ENCODE peak calls at places on chromosomes 2 and 18, in five cellular contexts. J, R, E, T and Y are unnamed samples.

GRCh38 chr18:66682855-66683322 is 79.0 kb upstream of the CDH19 start:
- DNase-seq in R (no peak), E (no peak), T (no peak), J (no peak), Y (no peak)

GRCh38 chr2:8412586-8412985 is 269.3 kb upstream of the ID2 start:
- DNase-seq in J (no peak), T (peak), E (no peak), R (no peak), Y (no peak)

GRCh38 chr2:128528133-128528532 is 209.5 kb upstream of the HS6ST1 start:
- DNase-seq in E (no peak), J (no peak), T (no peak), R (no peak), Y (no peak)

GRCh38 chr2:20322527-20323300 is 27.9 kb downstream of the PUM2 start:
- DNase-seq in J (no peak), R (no peak), T (no peak), E (no peak), Y (no peak)

GRCh38 chr2:12270876-12271588 is 445.7 kb upstream of the TRIB2 start:
- DNase-seq in T (no peak), E (no peak), J (no peak), R (no peak), Y (no peak)

GRCh38 chr18:62979172-62979571 is 263.8 kb downstream of the PHLPP1 start:
- DNase-seq in R (no peak), T (peak), J (peak), E (no peak), Y (no peak)

GRCh38 chr2:23826771-23827170 is 100.2 kb downstream of the ATAD2B start:
- DNase-seq in R (no peak), J (no peak), E (no peak), T (no peak), Y (no peak)

GRCh38 chr2:29187926-29188325 is 72.7 kb downstream of the CLIP4 start:
- DNase-seq in R (no peak), J (no peak), E (no peak), T (no peak), Y (no peak)

GRCh38 chr2:43233218-43234212 is 7.1 kb upstream of the ZFP36L2 start:
- DNase-seq in J (no peak), E (no peak), T (no peak), R (no peak), Y (no peak)

GRCh38 chr2:223601932-223602676 is at the start of gene SCG2:
- DNase-seq in R (peak), T (peak), J (peak), E (no peak), Y (peak)

GRCh38 chr2:217797661-217798069 is 205.1 kb downstream of the TNS1 start:
- DNase-seq in T (no peak), J (peak), E (peak), R (no peak), Y (peak)

GRCh38 chr18:68406761-68407160 is 308.1 kb downstream of the TMX3 start:
- DNase-seq in R (no peak), J (no peak), E (no peak), T (no peak), Y (no peak)

GRCh38 chr2:190219186-190219585 is 100.4 kb downstream of the HIBCH start:
- DNase-seq in J (no peak), E (no peak), R (no peak), T (no peak), Y (no peak)

GRCh38 chr2:74532222-74532621 is 2.5 kb downstream of the HTRA2 start:
- DNase-seq in R (no peak), E (no peak), T (no peak), J (no peak), Y (no peak)

GRCh38 chr2:225735844-225736243 is 336.3 kb downstream of the NYAP2 start:
- DNase-seq in T (no peak), E (no peak), R (no peak), J (peak), Y (no peak)

GRCh38 chr2:68157402-68158133 is at the start of gene PNO1:
- DNase-seq in J (peak), R (peak), T (peak), E (peak), Y (peak)
- TF ChIP-seq CTCF in J (no peak), R (no peak), T (no peak), E (no peak), Y (peak)

GRCh38 chr2:204795156-204795555 is 249.9 kb downstream of the PARD3B start:
- DNase-seq in J (no peak), T (no peak), R (no peak), E (no peak), Y (no peak)
- TF ChIP-seq CTCF in J (no peak), T (no peak), R (no peak), E (no peak), Y (no peak)

GRCh38 chr2:236533343-236533742 is 36.3 kb upstream of the ACKR3 start:
- DNase-seq in J (no peak), R (no peak), E (no peak), T (no peak), Y (no peak)

GRCh38 chr2:236536727-236537398 is 32.8 kb upstream of the ACKR3 start:
- DNase-seq in R (peak), T (no peak), J (no peak), E (no peak), Y (no peak)

GRCh38 chr2:236535024-236535423 is 34.6 kb upstream of the ACKR3 start:
- DNase-seq in T (no peak), R (no peak), J (peak), E (no peak), Y (no peak)

GRCh38 chr2:236541008-236541562 is 28.5 kb upstream of the ACKR3 start:
- DNase-seq in J (no peak), E (no peak), R (no peak), T (no peak), Y (no peak)

GRCh38 chr2:236538242-236538641 is 31.4 kb upstream of the ACKR3 start:
- DNase-seq in E (no peak), J (no peak), T (no peak), R (no peak), Y (no peak)
- TF ChIP-seq CTCF in E (no peak), J (no peak), T (no peak), R (no peak), Y (no peak)

GRCh38 chr2:160408575-160409291 is 84.9 kb downstream of the RBMS1 start:
- DNase-seq in J (no peak), E (no peak), T (no peak), R (no peak), Y (no peak)
- TF ChIP-seq CTCF in J (no peak), E (no peak), T (no peak), R (no peak), Y (peak)

GRCh38 chr2:79394485-79394859 is 118.4 kb upstream of the CTNNA2 start:
- DNase-seq in T (no peak), J (no peak), E (no peak), R (no peak), Y (no peak)
- TF ChIP-seq CTCF in T (no peak), J (no peak), E (no peak), R (no peak), Y (no peak)

DNA sequence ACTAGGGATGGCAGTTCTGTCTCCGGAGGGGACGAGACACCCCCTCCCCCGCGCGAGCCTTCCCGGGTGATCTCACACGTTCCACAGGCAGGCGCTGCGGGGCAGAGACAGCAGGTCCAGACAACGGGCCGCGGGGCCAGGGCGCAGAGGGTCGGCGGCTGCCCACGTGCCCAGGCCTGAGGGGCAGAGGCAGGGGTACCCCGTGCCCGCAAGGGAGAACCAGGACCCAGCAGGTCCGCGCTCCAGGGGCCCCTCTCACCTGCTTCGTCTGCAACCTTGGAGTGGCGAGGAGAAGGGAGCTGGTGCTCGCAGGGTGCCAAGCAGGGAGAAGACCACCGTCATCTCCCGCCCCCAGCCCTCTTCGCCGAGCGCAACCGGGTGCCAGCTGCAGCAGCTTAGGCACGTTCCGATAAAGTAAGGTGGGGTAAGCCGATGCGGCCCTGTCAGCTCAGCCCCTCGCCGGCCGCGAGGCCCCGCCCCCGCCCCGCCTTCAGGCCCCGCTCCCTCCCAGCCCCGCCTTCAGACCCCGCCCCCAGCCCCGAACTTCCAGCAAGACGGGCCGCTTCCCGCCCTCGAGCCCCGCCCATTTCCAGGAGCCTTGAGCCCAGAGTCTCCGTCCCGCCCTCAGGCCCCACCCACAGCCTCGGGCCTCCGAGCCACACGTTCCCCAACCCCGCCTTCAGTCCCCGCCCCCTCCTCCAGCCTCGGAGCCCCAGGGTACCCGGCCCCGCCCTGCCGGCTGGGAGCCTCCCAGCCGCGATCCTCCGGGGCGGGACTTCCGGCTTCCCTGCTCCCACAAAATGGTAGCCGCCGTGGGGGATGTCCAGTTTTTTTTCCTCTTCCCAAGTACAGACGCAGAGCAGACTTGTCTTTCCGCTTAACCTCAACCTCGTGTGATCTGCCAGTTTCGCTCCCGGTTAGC is at the start of gene GPR155:
- DNase-seq in R (peak), E (peak), T (peak), J (peak), Y (peak)
- TF ChIP-seq CTCF in R (peak), E (no peak), T (no peak), J (no peak), Y (no peak)

GRCh38 chr18:47931707-47932103 is 1.2 kb upstream of the SMAD2 start:
- DNase-seq in T (peak), E (no peak), R (peak), J (peak), Y (no peak)
- TF ChIP-seq CTCF in T (no peak), E (no peak), R (no peak), J (no peak), Y (peak)